ENCODE peak calls at places on chromosomes 6 and 20, in seven cellular contexts. L is ovary, P is tibial nerve, Q is astrocyte, N is GM23338, M is uterus, A is cardiac muscle cell. I is an unnamed sample.

GRCh38 chr6:117346142-117346930 is 79.4 kb downstream of the ROS1 start:
- DNase-seq in Q (peak; percentile 15), P (no peak), N (peak; percentile 64), M (no peak), L (no peak), A (peak; percentile 41), I (peak; percentile 46)

GRCh38 chr20:4242376-4242775 is 227.0 kb upstream of the RNF24 start:
- DNase-seq in L (no peak), Q (no peak), N (no peak), P (no peak), M (no peak), A (no peak), I (no peak)

GRCh38 chr6:43913388-43914271 is 143.6 kb downstream of the VEGFA start:
- DNase-seq in L (no peak), M (no peak), P (no peak), A (peak; percentile 32), N (no peak), Q (peak; percentile 12), I (peak; percentile 48)

GRCh38 chr6:73523434-73524123 is 2.7 kb upstream of the EEF1A1 start:
- DNase-seq in Q (no peak), P (peak; percentile 58), A (peak; percentile 56), M (peak; percentile 59), L (peak; percentile 72), N (peak; percentile 76), I (peak; percentile 50)

GRCh38 chr6:137185290-137185689 is 11.8 kb upstream of the IL22RA2 start:
- DNase-seq in P (no peak), N (no peak), Q (no peak), M (no peak), A (no peak), L (no peak), I (no peak)

GRCh38 chr20:50333856-50334255 is 143.2 kb downstream of the CEBPB start:
- DNase-seq in M (no peak), L (peak; percentile 62), A (peak; percentile 78), Q (peak; percentile 94), P (no peak), N (no peak), I (peak; percentile 81)

GRCh38 chr6:170344631-170345576 is 38.3 kb downstream of the FAM120B start:
- DNase-seq in Q (peak; percentile 58), N (no peak), L (no peak), M (no peak), P (no peak), A (peak; percentile 82), I (peak; percentile 69)

GRCh38 chr6:30685157-30685976 is 1.1 kb downstream of the PPP1R18 start:
- DNase-seq in A (no peak), P (no peak), Q (no peak), L (peak; percentile 52), M (peak; percentile 41), N (peak; percentile 48), I (no peak)

GRCh38 chr20:37131486-37131885 is 35.7 kb upstream of the RBL1 start:
- DNase-seq in P (no peak), Q (no peak), M (no peak), A (no peak), L (no peak), N (no peak), I (no peak)

GRCh38 chr6:20169786-20170185 is 42.5 kb downstream of the MBOAT1 start:
- DNase-seq in M (no peak), N (no peak), P (no peak), L (no peak), A (no peak), Q (no peak), I (no peak)

GRCh38 chr20:34600892-34601653 is 42.6 kb downstream of the MAP1LC3A start:
- DNase-seq in L (no peak), M (no peak), P (no peak), Q (no peak), A (no peak), N (no peak), I (no peak)

GRCh38 chr20:10217517-10218410 is 866 bp upstream of the SNAP25 start:
- DNase-seq in L (peak; percentile 92), A (peak; percentile 99), Q (peak; percentile 98), M (peak; percentile 78), N (peak; percentile 84), P (no peak), I (peak; percentile 75)
- H3K4me3 ChIP-seq in L (peak overlapping the region; percentile 44), A (peak overlapping the region; percentile 68), Q (peak overlapping the region; percentile 57), M (peak overlapping the region; percentile 42), N (peak overlapping the region; percentile 93), P (peak overlapping the region; percentile 28), I (peak overlapping the region; percentile 34)

DNA sequence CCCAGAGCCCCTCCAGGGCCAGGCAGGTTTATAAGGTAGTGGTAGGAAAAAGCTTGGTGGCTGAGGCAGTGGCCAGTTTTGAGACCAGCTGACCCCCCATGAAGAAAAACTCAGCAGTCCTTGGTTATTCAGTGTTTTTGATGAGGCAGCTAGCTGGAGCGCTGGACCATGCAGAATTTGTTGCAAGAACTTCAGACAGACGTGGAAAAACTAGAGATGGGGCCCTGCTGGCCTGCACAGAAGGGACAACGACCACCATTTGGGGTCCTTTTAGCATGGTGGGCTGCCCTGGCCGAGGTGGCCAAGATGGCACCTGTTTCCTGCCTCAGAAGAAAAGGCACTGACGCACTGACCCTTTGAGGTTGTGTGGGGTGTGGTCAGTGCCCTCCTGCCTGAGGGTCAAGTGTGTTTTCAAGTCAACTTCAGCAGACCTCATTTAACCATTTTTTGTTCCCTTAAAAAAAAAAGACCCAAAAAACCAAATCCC is 2.7 kb downstream of the RPS21 start:
- DNase-seq in P (no peak), Q (no peak), N (no peak), L (no peak), M (no peak), A (no peak), I (no peak)
- H3K36me3 ChIP-seq in P (no peaks in the 10 kb centered on the region), Q (peaks cover 17% of the 10 kb centered on the region), N (peaks cover 11% of the 10 kb centered on the region), L (no peaks in the 10 kb centered on the region), M (no peaks in the 10 kb centered on the region), A (no peaks in the 10 kb centered on the region), I (peaks cover 17% of the 10 kb centered on the region)

GRCh38 chr6:24856246-24856599 is 57.5 kb upstream of the ARMH2 start:
- DNase-seq in A (no peak), L (no peak), Q (no peak), N (no peak), P (no peak), M (no peak), I (no peak)
- TF ChIP-seq CTCF in A (no peak), L (no peak), Q (no peak), N (no peak), P (no peak), M (no peak), I (no peak)

GRCh38 chr6:26502169-26502568 is 2.1 kb downstream of the BTN1A1 start:
- DNase-seq in L (no peak), P (no peak), Q (no peak), M (no peak), A (no peak), N (no peak), I (no peak)

GRCh38 chr6:26500102-26500501 is at the start of gene BTN1A1:
- DNase-seq in N (peak; percentile 58), P (no peak), Q (no peak), A (no peak), L (no peak), M (no peak), I (no peak)

GRCh38 chr6:26497610-26498009 is 2.5 kb upstream of the BTN1A1 start:
- DNase-seq in P (no peak), M (no peak), Q (no peak), A (no peak), L (no peak), N (no peak), I (no peak)

GRCh38 chr6:26501482-26501986 is 1.4 kb downstream of the BTN1A1 start:
- DNase-seq in L (peak; percentile 53), A (peak; percentile 30), P (no peak), N (peak; percentile 77), Q (peak; percentile 6), M (no peak), I (no peak)
- H3K4me3 ChIP-seq in L (peak overlapping the region; percentile 19), A (peak overlapping the region; percentile 20), P (peak overlapping the region; percentile 45), N (peak overlapping the region; percentile 65), Q (peak overlapping the region; percentile 50), M (no peak overlapping the region), I (no peak overlapping the region)

GRCh38 chr20:63288581-63289251 is 4.3 kb upstream of the COL20A1 start:
- DNase-seq in M (no peak), L (no peak), N (no peak), A (no peak), Q (no peak), P (no peak), I (no peak)
- H3K36me3 ChIP-seq in M (no peaks in the 10 kb centered on the region), L (no peaks in the 10 kb centered on the region), N (no peaks in the 10 kb centered on the region), A (peaks cover 13% of the 10 kb centered on the region), Q (peaks cover 2% of the 10 kb centered on the region), P (no peaks in the 10 kb centered on the region), I (peaks cover 15% of the 10 kb centered on the region)

GRCh38 chr6:143845033-143845432 is 1.9 kb downstream of the LTV1 start:
- DNase-seq in N (no peak), A (peak; percentile 23), L (no peak), P (no peak), M (no peak), Q (no peak), I (no peak)

GRCh38 chr6:143840595-143840994 is 2.5 kb upstream of the LTV1 start:
- DNase-seq in L (no peak), Q (no peak), A (no peak), N (no peak), M (no peak), P (no peak), I (no peak)

GRCh38 chr6:143843689-143844405 is 709 bp downstream of the LTV1 start:
- DNase-seq in N (no peak), P (no peak), Q (no peak), A (peak; percentile 38), M (no peak), L (no peak), I (peak; percentile 6)

GRCh38 chr6:143842468-143842901 is 653 bp upstream of the LTV1 start:
- DNase-seq in A (no peak), P (no peak), L (no peak), N (no peak), M (no peak), Q (peak; percentile 53), I (peak; percentile 22)

GRCh38 chr6:143842902-143843688 is at the start of gene LTV1:
- DNase-seq in L (peak; percentile 98), N (peak; percentile 98), M (peak; percentile 97), Q (peak; percentile 90), A (peak; percentile 98), P (peak; percentile 93), I (peak; percentile 85)
- TF ChIP-seq CTCF in L (no peak), N (peak; percentile 1), M (no peak), Q (no peak), A (no peak), P (peak; percentile 42), I (no peak)

DNA sequence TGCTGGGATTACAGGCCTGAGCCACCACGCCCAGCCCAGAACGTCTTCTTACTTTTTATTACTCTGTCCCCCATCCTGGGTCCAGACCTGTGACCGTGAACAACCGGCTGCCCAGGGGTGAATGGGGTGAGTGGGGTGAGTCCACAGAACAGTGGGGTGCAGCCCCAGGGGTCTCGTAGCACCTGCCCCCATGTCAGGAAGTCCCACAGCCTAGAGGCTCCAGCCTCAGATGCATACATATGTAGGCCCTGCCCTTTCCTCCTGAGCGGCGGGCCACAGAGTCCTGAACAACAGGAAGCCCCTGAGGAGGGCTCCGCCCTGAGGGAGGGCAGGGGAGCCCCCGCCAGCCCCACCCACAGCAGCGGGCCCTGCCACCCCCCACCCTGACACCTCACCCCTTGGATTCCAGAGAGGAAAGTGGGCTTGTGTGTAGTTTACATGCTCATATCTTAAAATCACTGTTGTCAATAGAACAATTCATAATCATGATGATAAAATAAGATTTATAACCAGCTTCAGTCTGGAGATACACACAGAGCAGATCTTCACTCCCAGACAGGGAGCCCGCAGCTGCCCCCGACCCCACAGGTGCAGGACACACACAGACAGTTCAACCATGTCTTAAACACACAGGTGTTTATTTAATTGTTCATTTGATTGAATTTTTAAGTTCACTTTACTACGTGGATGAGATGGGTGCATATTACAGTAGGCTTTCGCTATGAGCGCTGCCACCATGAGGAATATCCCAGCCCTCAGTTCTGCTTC is 12.4 kb upstream of the GMEB2 start:
- DNase-seq in A (no peak), N (no peak), M (no peak), P (no peak), Q (no peak), L (no peak), I (no peak)
- H3K4me3 ChIP-seq in A (no peak overlapping the region), N (no peak overlapping the region), M (no peak overlapping the region), P (peak overlapping the region; percentile 40), Q (no peak overlapping the region), L (no peak overlapping the region), I (no peak overlapping the region)